ENCODE peak calls at places on chromosomes 6 and 20, in six cellular contexts. T is A549, L is thyroid gland, B is HCT116, A is tibial nerve, O is stomach. J is an unnamed sample.

GRCh38 chr6:63272397-63272796 is 47.4 kb downstream of the LGSN start:
- DNase-seq in T (peak; percentile 30), L (no peak), B (peak; percentile 27), A (no peak), O (no peak), J (no peak)

GRCh38 chr6:134028438-134028837 is 24.0 kb downstream of the SLC2A12 start:
- DNase-seq in T (no peak), L (no peak), B (no peak), A (no peak), O (no peak), J (no peak)

GRCh38 chr6:152716322-152716721 is 18.6 kb downstream of the MYCT1 start:
- DNase-seq in T (no peak), L (no peak), B (no peak), A (no peak), O (no peak), J (no peak)

GRCh38 chr20:46670585-46671584 is 18.4 kb downstream of the TP53RK start:
- DNase-seq in T (no peak), L (no peak), B (no peak), A (no peak), O (no peak), J (peak; percentile 15)

GRCh38 chr6:117928833-117929232 is 21.8 kb downstream of the SLC35F1 start:
- DNase-seq in T (no peak), L (no peak), B (no peak), A (no peak), O (no peak), J (no peak)

GRCh38 chr6:141484726-141485125 is 648.0 kb upstream of the GJE1 start:
- DNase-seq in T (no peak), L (no peak), B (no peak), A (no peak), O (no peak), J (no peak)

GRCh38 chr20:10185741-10186558 is 32.7 kb upstream of the SNAP25 start:
- DNase-seq in T (peak; percentile 49), L (peak; percentile 2), B (no peak), A (no peak), O (peak; percentile 72), J (no peak)

GRCh38 chr20:25236450-25237304 is 11.2 kb upstream of the PYGB start:
- DNase-seq in T (no peak), L (no peak), B (no peak), A (no peak), O (no peak), J (no peak)

GRCh38 chr6:157989541-157990289 is 8.1 kb downstream of the SYNJ2 start:
- DNase-seq in T (peak; percentile 50), L (peak; percentile 98), B (no peak), A (no peak), O (peak; percentile 84), J (peak; percentile 90)

GRCh38 chr6:159499034-159499433 is 194.0 kb downstream of the SOD2 start:
- DNase-seq in T (no peak), L (no peak), B (no peak), A (no peak), O (no peak), J (no peak)

GRCh38 chr6:53335224-53335994 is 13.3 kb downstream of the ELOVL5 start:
- DNase-seq in T (no peak), L (peak; percentile 44), B (no peak), A (no peak), O (peak; percentile 40), J (no peak)

GRCh38 chr20:62852196-62852595 is 9.4 kb downstream of the TCFL5 start:
- DNase-seq in T (no peak), L (no peak), B (no peak), A (no peak), O (no peak), J (no peak)

GRCh38 chr6:99434702-99435530 is 9.8 kb upstream of the PNISR start:
- DNase-seq in T (peak; percentile 13), L (no peak), B (peak; percentile 24), A (no peak), O (no peak), J (no peak)

GRCh38 chr6:126147416-126147815 is 161.1 kb downstream of the TRMT11 start:
- DNase-seq in T (no peak), L (peak; percentile 3), B (no peak), A (no peak), O (no peak), J (no peak)

GRCh38 chr20:41533537-41534136 is 84.5 kb downstream of the CHD6 start:
- DNase-seq in T (no peak), L (no peak), B (no peak), A (no peak), O (peak; percentile 57), J (no peak)

GRCh38 chr6:53168516-53169257 is 20.0 kb upstream of the GCM1 start:
- DNase-seq in T (no peak), L (no peak), B (no peak), A (no peak), O (no peak), J (no peak)

GRCh38 chr20:38649275-38649891 is 47.8 kb downstream of the ARHGAP40 start:
- DNase-seq in T (peak; percentile 46), L (no peak), B (no peak), A (no peak), O (no peak), J (no peak)

GRCh38 chr6:4271761-4272505 is 136.6 kb upstream of the ECI2 start:
- DNase-seq in T (no peak), L (no peak), B (no peak), A (no peak), O (no peak), J (no peak)

GRCh38 chr6:135936606-135937005 is 85.1 kb downstream of the PDE7B start:
- DNase-seq in T (peak; percentile 82), L (no peak), B (no peak), A (no peak), O (no peak), J (no peak)

GRCh38 chr20:19628570-19629134 is 129.4 kb upstream of the RIN2 start:
- DNase-seq in T (peak; percentile 80), L (peak; percentile 71), B (peak; percentile 81), A (no peak), O (peak; percentile 65), J (peak; percentile 36)

GRCh38 chr6:14021449-14021848 is 96.1 kb upstream of the CD83 start:
- DNase-seq in T (no peak), L (no peak), B (no peak), A (no peak), O (no peak), J (no peak)

GRCh38 chr20:33372993-33373441 is 28.3 kb downstream of the CDK5RAP1 start:
- DNase-seq in T (no peak), L (peak; percentile 88), B (no peak), A (no peak), O (no peak), J (no peak)

GRCh38 chr6:70998148-70998547 is 41.3 kb upstream of the B3GAT2 start:
- DNase-seq in T (no peak), L (no peak), B (no peak), A (no peak), O (no peak), J (no peak)

GRCh38 chr6:161139766-161140553 is 133.9 kb downstream of the AGPAT4 start:
- DNase-seq in T (no peak), L (no peak), B (no peak), A (no peak), O (peak; percentile 53), J (peak; percentile 90)

GRCh38 chr6:123091091-123091895 is 95.3 kb downstream of the CLVS2 start:
- DNase-seq in T (peak; percentile 51), L (no peak), B (no peak), A (no peak), O (peak; percentile 27), J (no peak)

GRCh38 chr6:92433911-92434310 is 985.4 kb downstream of the EPHA7 start:
- DNase-seq in T (no peak), L (no peak), B (no peak), A (no peak), O (no peak), J (no peak)

GRCh38 chr20:43911066-43911465 is 3.6 kb upstream of the TOX2 start:
- DNase-seq in T (peak; percentile 37), L (no peak), B (peak; percentile 38), A (no peak), O (no peak), J (peak; percentile 56)

GRCh38 chr6:165184192-165184979 is 125.0 kb downstream of the C6orf118 start:
- DNase-seq in T (no peak), L (no peak), B (no peak), A (peak; percentile 20), O (no peak), J (no peak)

GRCh38 chr20:37425103-37425625 is 79.2 kb downstream of the SRC start:
- DNase-seq in T (no peak), L (no peak), B (no peak), A (no peak), O (no peak), J (no peak)

GRCh38 chr6:52076791-52077179 is 10.6 kb downstream of the PKHD1 start:
- DNase-seq in T (no peak), L (no peak), B (no peak), A (no peak), O (no peak), J (no peak)

GRCh38 chr6:133888931-133889556 is at the start of gene TCF21:
- DNase-seq in T (no peak), L (no peak), B (no peak), A (no peak), O (peak; percentile 28), J (no peak)

GRCh38 chr20:57092112-57092899 is 174.1 kb downstream of the BMP7 start:
- DNase-seq in T (peak; percentile 66), L (peak; percentile 67), B (peak; percentile 44), A (peak; percentile 39), O (peak; percentile 64), J (no peak)

GRCh38 chr20:2596673-2597279 is 55.7 kb upstream of the NOP56 start:
- DNase-seq in T (no peak), L (no peak), B (no peak), A (no peak), O (no peak), J (no peak)

GRCh38 chr20:35284267-35284991 is at the start of gene EIF6:
- DNase-seq in T (peak; percentile 91), L (peak; percentile 80), B (peak; percentile 79), A (peak; percentile 45), O (peak; percentile 82), J (no peak)
- TF ChIP-seq POLR2A in T (peak; percentile 53), L (no peak), B (peak; percentile 57), A (no peak), O (no peak), J (no peak)

DNA sequence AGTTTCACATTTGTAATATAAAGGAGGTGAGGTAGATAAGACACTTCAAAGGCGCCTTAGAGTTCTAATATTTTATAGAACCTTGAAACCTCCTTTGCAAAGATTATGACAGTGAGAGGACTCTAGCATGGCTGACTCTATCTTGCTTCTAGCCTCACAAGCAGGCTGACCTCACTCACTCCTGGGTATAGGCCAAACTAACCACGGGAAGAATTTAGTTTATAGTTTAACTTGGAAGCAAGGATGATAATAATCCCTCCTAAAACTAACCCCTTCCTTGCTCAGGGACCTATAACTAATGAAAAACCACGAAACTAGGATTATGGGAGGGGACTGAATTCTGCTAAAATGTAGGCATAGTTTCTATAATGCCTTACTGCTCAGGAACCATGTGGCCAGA is 84.3 kb downstream of the FILIP1 start:
- DNase-seq in T (no peak), L (no peak), B (no peak), A (no peak), O (no peak), J (no peak)
- H3K4me3 ChIP-seq in T (no peak overlapping the region), L (no peak overlapping the region), B (no peak overlapping the region), A (no peak overlapping the region), O (no peak overlapping the region), J (no peak overlapping the region)

GRCh38 chr6:43013843-43014433 is at the start of the genes KLHDC3 and MEA1:
- DNase-seq in T (peak; percentile 99), L (peak; percentile 100), B (peak; percentile 100), A (peak; percentile 98), O (peak; percentile 99), J (peak; percentile 99)
- TF ChIP-seq POLR2A in T (peak; percentile 36), L (no peak), B (peak; percentile 56), A (peak; percentile 23), O (no peak), J (no peak)

GRCh38 chr6:111663692-111664564 is 58.2 kb upstream of the TRAF3IP2 start:
- DNase-seq in T (no peak), L (peak; percentile 33), B (no peak), A (no peak), O (no peak), J (peak; percentile 59)
- H3K4me3 ChIP-seq in T (no peak overlapping the region), L (no peak overlapping the region), B (no peak overlapping the region), A (no peak overlapping the region), O (no peak overlapping the region), J (no peak overlapping the region)